ENCODE peak calls at places on chromosomes 5 and 9, in nine cellular contexts. One of them, this sample, is unnamed.

GRCh38 chr9:98357921-98358535 is 102.6 kb upstream of the TBC1D2 start:
- DNase-seq in astrocyte of the spinal cord: peak; percentile 36
- DNase-seq in HEK293T: no peak
- DNase-seq in activated CD4-positive, alpha-beta T cell treated with anti-CD3 and anti-CD28 coated beads for 48 hours: no peak
- DNase-seq in iPS DF 19.7: no peak
- DNase-seq in EL: peak; percentile 70
- DNase-seq in upper lobe of left lung: no peak
- DNase-seq in CD8-positive, alpha-beta memory T cell: no peak
- DNase-seq in stimulated activated CD8-positive, alpha-beta memory T cell treated with anti-CD3 and anti-CD28 coated beads, Interleukin-12 subunit alpha, Interleukin-12 subunit beta, amount 100 ng/mL, for 1 hour: no peak
- DNase-seq in this sample: no peak

GRCh38 chr9:91911681-91912080 is 38.3 kb downstream of the ROR2 start:
- DNase-seq in EL: no peak
- DNase-seq in iPS DF 19.7: no peak
- DNase-seq in HEK293T: no peak
- DNase-seq in upper lobe of left lung: no peak
- DNase-seq in astrocyte of the spinal cord: no peak
- DNase-seq in activated CD4-positive, alpha-beta T cell treated with anti-CD3 and anti-CD28 coated beads for 48 hours: no peak
- DNase-seq in CD8-positive, alpha-beta memory T cell: no peak
- DNase-seq in stimulated activated CD8-positive, alpha-beta memory T cell treated with anti-CD3 and anti-CD28 coated beads, Interleukin-12 subunit alpha, Interleukin-12 subunit beta, amount 100 ng/mL, for 1 hour: no peak
- DNase-seq in this sample: no peak

GRCh38 chr9:37904647-37905505 is 949 bp upstream of the SLC25A51 start:
- DNase-seq in stimulated activated CD8-positive, alpha-beta memory T cell treated with anti-CD3 and anti-CD28 coated beads, Interleukin-12 subunit alpha, Interleukin-12 subunit beta, amount 100 ng/mL, for 1 hour: no peak
- DNase-seq in EL: peak; percentile 26
- DNase-seq in HEK293T: no peak
- DNase-seq in astrocyte of the spinal cord: no peak
- DNase-seq in iPS DF 19.7: no peak
- DNase-seq in CD8-positive, alpha-beta memory T cell: no peak
- DNase-seq in activated CD4-positive, alpha-beta T cell treated with anti-CD3 and anti-CD28 coated beads for 48 hours: peak; percentile 24
- DNase-seq in upper lobe of left lung: no peak
- DNase-seq in this sample: no peak

GRCh38 chr9:121976751-121977150 is 116.4 kb downstream of the TTLL11 start:
- DNase-seq in stimulated activated CD8-positive, alpha-beta memory T cell treated with anti-CD3 and anti-CD28 coated beads, Interleukin-12 subunit alpha, Interleukin-12 subunit beta, amount 100 ng/mL, for 1 hour: no peak
- DNase-seq in astrocyte of the spinal cord: peak; percentile 65
- DNase-seq in activated CD4-positive, alpha-beta T cell treated with anti-CD3 and anti-CD28 coated beads for 48 hours: no peak
- DNase-seq in iPS DF 19.7: no peak
- DNase-seq in CD8-positive, alpha-beta memory T cell: no peak
- DNase-seq in EL: peak; percentile 67
- DNase-seq in HEK293T: no peak
- DNase-seq in upper lobe of left lung: no peak
- DNase-seq in this sample: no peak

GRCh38 chr9:4206718-4207117 is 93.2 kb downstream of the GLIS3 start:
- DNase-seq in activated CD4-positive, alpha-beta T cell treated with anti-CD3 and anti-CD28 coated beads for 48 hours: no peak
- DNase-seq in upper lobe of left lung: no peak
- DNase-seq in astrocyte of the spinal cord: no peak
- DNase-seq in iPS DF 19.7: no peak
- DNase-seq in EL: no peak
- DNase-seq in HEK293T: no peak
- DNase-seq in stimulated activated CD8-positive, alpha-beta memory T cell treated with anti-CD3 and anti-CD28 coated beads, Interleukin-12 subunit alpha, Interleukin-12 subunit beta, amount 100 ng/mL, for 1 hour: no peak
- DNase-seq in CD8-positive, alpha-beta memory T cell: no peak
- DNase-seq in this sample: no peak

GRCh38 chr9:23769307-23769935 is 56.6 kb downstream of the ELAVL2 start:
- DNase-seq in stimulated activated CD8-positive, alpha-beta memory T cell treated with anti-CD3 and anti-CD28 coated beads, Interleukin-12 subunit alpha, Interleukin-12 subunit beta, amount 100 ng/mL, for 1 hour: no peak
- DNase-seq in astrocyte of the spinal cord: peak; percentile 97
- DNase-seq in iPS DF 19.7: no peak
- DNase-seq in CD8-positive, alpha-beta memory T cell: no peak
- DNase-seq in activated CD4-positive, alpha-beta T cell treated with anti-CD3 and anti-CD28 coated beads for 48 hours: no peak
- DNase-seq in upper lobe of left lung: no peak
- DNase-seq in EL: peak; percentile 84
- DNase-seq in HEK293T: no peak
- DNase-seq in this sample: no peak

GRCh38 chr5:109345699-109346098 is 64.1 kb downstream of the PJA2 start:
- DNase-seq in CD8-positive, alpha-beta memory T cell: no peak
- DNase-seq in iPS DF 19.7: no peak
- DNase-seq in activated CD4-positive, alpha-beta T cell treated with anti-CD3 and anti-CD28 coated beads for 48 hours: no peak
- DNase-seq in stimulated activated CD8-positive, alpha-beta memory T cell treated with anti-CD3 and anti-CD28 coated beads, Interleukin-12 subunit alpha, Interleukin-12 subunit beta, amount 100 ng/mL, for 1 hour: no peak
- DNase-seq in EL: no peak
- DNase-seq in HEK293T: no peak
- DNase-seq in astrocyte of the spinal cord: no peak
- DNase-seq in upper lobe of left lung: no peak
- DNase-seq in this sample: no peak

GRCh38 chr9:83182071-83182470 is 119.1 kb upstream of the RASEF start:
- DNase-seq in stimulated activated CD8-positive, alpha-beta memory T cell treated with anti-CD3 and anti-CD28 coated beads, Interleukin-12 subunit alpha, Interleukin-12 subunit beta, amount 100 ng/mL, for 1 hour: no peak
- DNase-seq in CD8-positive, alpha-beta memory T cell: no peak
- DNase-seq in iPS DF 19.7: no peak
- DNase-seq in astrocyte of the spinal cord: no peak
- DNase-seq in activated CD4-positive, alpha-beta T cell treated with anti-CD3 and anti-CD28 coated beads for 48 hours: no peak
- DNase-seq in upper lobe of left lung: no peak
- DNase-seq in EL: no peak
- DNase-seq in HEK293T: no peak
- DNase-seq in this sample: no peak

GRCh38 chr5:78594946-78595921 is 53.3 kb downstream of the LHFPL2 start:
- DNase-seq in activated CD4-positive, alpha-beta T cell treated with anti-CD3 and anti-CD28 coated beads for 48 hours: no peak
- DNase-seq in CD8-positive, alpha-beta memory T cell: no peak
- DNase-seq in EL: peak; percentile 96
- DNase-seq in astrocyte of the spinal cord: peak; percentile 99
- DNase-seq in iPS DF 19.7: no peak
- DNase-seq in upper lobe of left lung: no peak
- DNase-seq in stimulated activated CD8-positive, alpha-beta memory T cell treated with anti-CD3 and anti-CD28 coated beads, Interleukin-12 subunit alpha, Interleukin-12 subunit beta, amount 100 ng/mL, for 1 hour: no peak
- DNase-seq in HEK293T: no peak
- DNase-seq in this sample: no peak

GRCh38 chr9:134069536-134070399 is 1.9 kb upstream of the BRD3 start:
- DNase-seq in iPS DF 19.7: no peak
- DNase-seq in CD8-positive, alpha-beta memory T cell: no peak
- DNase-seq in stimulated activated CD8-positive, alpha-beta memory T cell treated with anti-CD3 and anti-CD28 coated beads, Interleukin-12 subunit alpha, Interleukin-12 subunit beta, amount 100 ng/mL, for 1 hour: no peak
- DNase-seq in upper lobe of left lung: no peak
- DNase-seq in EL: no peak
- DNase-seq in astrocyte of the spinal cord: no peak
- DNase-seq in activated CD4-positive, alpha-beta T cell treated with anti-CD3 and anti-CD28 coated beads for 48 hours: no peak
- DNase-seq in HEK293T: no peak
- DNase-seq in this sample: no peak

GRCh38 chr5:55575815-55576583 is 41.2 kb upstream of the PLPP1 start:
- DNase-seq in activated CD4-positive, alpha-beta T cell treated with anti-CD3 and anti-CD28 coated beads for 48 hours: no peak
- DNase-seq in EL: no peak
- DNase-seq in astrocyte of the spinal cord: peak; percentile 48
- DNase-seq in CD8-positive, alpha-beta memory T cell: no peak
- DNase-seq in upper lobe of left lung: no peak
- DNase-seq in iPS DF 19.7: no peak
- DNase-seq in HEK293T: no peak
- DNase-seq in stimulated activated CD8-positive, alpha-beta memory T cell treated with anti-CD3 and anti-CD28 coated beads, Interleukin-12 subunit alpha, Interleukin-12 subunit beta, amount 100 ng/mL, for 1 hour: no peak
- DNase-seq in this sample: no peak

GRCh38 chr5:82004511-82004910 is 32.7 kb downstream of the ATG10 start:
- DNase-seq in CD8-positive, alpha-beta memory T cell: no peak
- DNase-seq in HEK293T: no peak
- DNase-seq in astrocyte of the spinal cord: peak; percentile 41
- DNase-seq in upper lobe of left lung: no peak
- DNase-seq in EL: peak; percentile 52
- DNase-seq in activated CD4-positive, alpha-beta T cell treated with anti-CD3 and anti-CD28 coated beads for 48 hours: no peak
- DNase-seq in stimulated activated CD8-positive, alpha-beta memory T cell treated with anti-CD3 and anti-CD28 coated beads, Interleukin-12 subunit alpha, Interleukin-12 subunit beta, amount 100 ng/mL, for 1 hour: no peak
- DNase-seq in iPS DF 19.7: no peak
- DNase-seq in this sample: no peak

GRCh38 chr5:90131734-90132133 is 277.8 kb downstream of the CETN3 start:
- DNase-seq in astrocyte of the spinal cord: peak; percentile 40
- DNase-seq in HEK293T: no peak
- DNase-seq in CD8-positive, alpha-beta memory T cell: no peak
- DNase-seq in stimulated activated CD8-positive, alpha-beta memory T cell treated with anti-CD3 and anti-CD28 coated beads, Interleukin-12 subunit alpha, Interleukin-12 subunit beta, amount 100 ng/mL, for 1 hour: no peak
- DNase-seq in EL: no peak
- DNase-seq in activated CD4-positive, alpha-beta T cell treated with anti-CD3 and anti-CD28 coated beads for 48 hours: no peak
- DNase-seq in upper lobe of left lung: no peak
- DNase-seq in iPS DF 19.7: no peak
- DNase-seq in this sample: no peak

GRCh38 chr9:125785187-125785840 is 38.1 kb downstream of the PBX3 start:
- DNase-seq in astrocyte of the spinal cord: peak; percentile 18
- DNase-seq in stimulated activated CD8-positive, alpha-beta memory T cell treated with anti-CD3 and anti-CD28 coated beads, Interleukin-12 subunit alpha, Interleukin-12 subunit beta, amount 100 ng/mL, for 1 hour: no peak
- DNase-seq in HEK293T: no peak
- DNase-seq in iPS DF 19.7: no peak
- DNase-seq in CD8-positive, alpha-beta memory T cell: no peak
- DNase-seq in activated CD4-positive, alpha-beta T cell treated with anti-CD3 and anti-CD28 coated beads for 48 hours: peak; percentile 53
- DNase-seq in upper lobe of left lung: peak; percentile 22
- DNase-seq in EL: no peak
- DNase-seq in this sample: no peak

GRCh38 chr5:141328231-141328630 is 2.1 kb upstream of the PCDHGA1 start:
- DNase-seq in upper lobe of left lung: no peak
- DNase-seq in iPS DF 19.7: no peak
- DNase-seq in HEK293T: no peak
- DNase-seq in CD8-positive, alpha-beta memory T cell: no peak
- DNase-seq in EL: no peak
- DNase-seq in stimulated activated CD8-positive, alpha-beta memory T cell treated with anti-CD3 and anti-CD28 coated beads, Interleukin-12 subunit alpha, Interleukin-12 subunit beta, amount 100 ng/mL, for 1 hour: no peak
- DNase-seq in activated CD4-positive, alpha-beta T cell treated with anti-CD3 and anti-CD28 coated beads for 48 hours: no peak
- DNase-seq in astrocyte of the spinal cord: no peak
- DNase-seq in this sample: no peak

GRCh38 chr5:171431251-171431777 is 11.9 kb downstream of the FGF18 start:
- DNase-seq in activated CD4-positive, alpha-beta T cell treated with anti-CD3 and anti-CD28 coated beads for 48 hours: no peak
- DNase-seq in HEK293T: no peak
- DNase-seq in upper lobe of left lung: no peak
- DNase-seq in astrocyte of the spinal cord: no peak
- DNase-seq in EL: no peak
- DNase-seq in stimulated activated CD8-positive, alpha-beta memory T cell treated with anti-CD3 and anti-CD28 coated beads, Interleukin-12 subunit alpha, Interleukin-12 subunit beta, amount 100 ng/mL, for 1 hour: no peak
- DNase-seq in CD8-positive, alpha-beta memory T cell: no peak
- DNase-seq in iPS DF 19.7: no peak
- DNase-seq in this sample: no peak

GRCh38 chr5:139926797-139927503 is 116.1 kb downstream of the NRG2 start:
- DNase-seq in activated CD4-positive, alpha-beta T cell treated with anti-CD3 and anti-CD28 coated beads for 48 hours: no peak
- DNase-seq in astrocyte of the spinal cord: no peak
- DNase-seq in EL: no peak
- DNase-seq in upper lobe of left lung: no peak
- DNase-seq in CD8-positive, alpha-beta memory T cell: no peak
- DNase-seq in HEK293T: peak; percentile 2
- DNase-seq in iPS DF 19.7: no peak
- DNase-seq in stimulated activated CD8-positive, alpha-beta memory T cell treated with anti-CD3 and anti-CD28 coated beads, Interleukin-12 subunit alpha, Interleukin-12 subunit beta, amount 100 ng/mL, for 1 hour: no peak
- DNase-seq in this sample: no peak

GRCh38 chr5:181133610-181134231 is 2.8 kb upstream of the OR2V1 start:
- DNase-seq in upper lobe of left lung: peak; percentile 53
- DNase-seq in HEK293T: no peak
- DNase-seq in stimulated activated CD8-positive, alpha-beta memory T cell treated with anti-CD3 and anti-CD28 coated beads, Interleukin-12 subunit alpha, Interleukin-12 subunit beta, amount 100 ng/mL, for 1 hour: no peak
- DNase-seq in CD8-positive, alpha-beta memory T cell: no peak
- DNase-seq in activated CD4-positive, alpha-beta T cell treated with anti-CD3 and anti-CD28 coated beads for 48 hours: no peak
- DNase-seq in iPS DF 19.7: no peak
- DNase-seq in EL: peak; percentile 89
- DNase-seq in astrocyte of the spinal cord: peak; percentile 31
- DNase-seq in this sample: no peak

GRCh38 chr5:131289738-131290137 is 25.9 kb downstream of the CDC42SE2 start:
- DNase-seq in upper lobe of left lung: no peak
- DNase-seq in activated CD4-positive, alpha-beta T cell treated with anti-CD3 and anti-CD28 coated beads for 48 hours: peak; percentile 52
- DNase-seq in EL: no peak
- DNase-seq in astrocyte of the spinal cord: no peak
- DNase-seq in iPS DF 19.7: no peak
- DNase-seq in HEK293T: no peak
- DNase-seq in CD8-positive, alpha-beta memory T cell: no peak
- DNase-seq in stimulated activated CD8-positive, alpha-beta memory T cell treated with anti-CD3 and anti-CD28 coated beads, Interleukin-12 subunit alpha, Interleukin-12 subunit beta, amount 100 ng/mL, for 1 hour: no peak
- DNase-seq in this sample: no peak

GRCh38 chr9:534886-535285 is 306.6 kb upstream of the DMRT1 start:
- DNase-seq in iPS DF 19.7: no peak
- DNase-seq in EL: no peak
- DNase-seq in activated CD4-positive, alpha-beta T cell treated with anti-CD3 and anti-CD28 coated beads for 48 hours: no peak
- DNase-seq in astrocyte of the spinal cord: no peak
- DNase-seq in stimulated activated CD8-positive, alpha-beta memory T cell treated with anti-CD3 and anti-CD28 coated beads, Interleukin-12 subunit alpha, Interleukin-12 subunit beta, amount 100 ng/mL, for 1 hour: no peak
- DNase-seq in HEK293T: no peak
- DNase-seq in upper lobe of left lung: no peak
- DNase-seq in CD8-positive, alpha-beta memory T cell: no peak
- DNase-seq in this sample: no peak

GRCh38 chr5:15959560-15960164 is 219.9 kb downstream of the MARCHF11 start:
- DNase-seq in activated CD4-positive, alpha-beta T cell treated with anti-CD3 and anti-CD28 coated beads for 48 hours: no peak
- DNase-seq in upper lobe of left lung: no peak
- DNase-seq in EL: no peak
- DNase-seq in stimulated activated CD8-positive, alpha-beta memory T cell treated with anti-CD3 and anti-CD28 coated beads, Interleukin-12 subunit alpha, Interleukin-12 subunit beta, amount 100 ng/mL, for 1 hour: no peak
- DNase-seq in HEK293T: no peak
- DNase-seq in CD8-positive, alpha-beta memory T cell: no peak
- DNase-seq in astrocyte of the spinal cord: no peak
- DNase-seq in iPS DF 19.7: no peak
- DNase-seq in this sample: no peak

GRCh38 chr5:33309076-33309475 is 131.7 kb upstream of the TARS1 start:
- DNase-seq in astrocyte of the spinal cord: no peak
- DNase-seq in stimulated activated CD8-positive, alpha-beta memory T cell treated with anti-CD3 and anti-CD28 coated beads, Interleukin-12 subunit alpha, Interleukin-12 subunit beta, amount 100 ng/mL, for 1 hour: no peak
- DNase-seq in upper lobe of left lung: no peak
- DNase-seq in HEK293T: no peak
- DNase-seq in CD8-positive, alpha-beta memory T cell: no peak
- DNase-seq in iPS DF 19.7: no peak
- DNase-seq in EL: no peak
- DNase-seq in activated CD4-positive, alpha-beta T cell treated with anti-CD3 and anti-CD28 coated beads for 48 hours: no peak
- DNase-seq in this sample: no peak

GRCh38 chr9:119601632-119602031 is 232.4 kb upstream of the BRINP1 start:
- DNase-seq in CD8-positive, alpha-beta memory T cell: no peak
- DNase-seq in astrocyte of the spinal cord: no peak
- DNase-seq in EL: no peak
- DNase-seq in activated CD4-positive, alpha-beta T cell treated with anti-CD3 and anti-CD28 coated beads for 48 hours: no peak
- DNase-seq in stimulated activated CD8-positive, alpha-beta memory T cell treated with anti-CD3 and anti-CD28 coated beads, Interleukin-12 subunit alpha, Interleukin-12 subunit beta, amount 100 ng/mL, for 1 hour: no peak
- DNase-seq in upper lobe of left lung: no peak
- DNase-seq in iPS DF 19.7: no peak
- DNase-seq in HEK293T: no peak
- DNase-seq in this sample: no peak

GRCh38 chr5:118095100-118095499 is 893.2 kb downstream of the DTWD2 start:
- DNase-seq in astrocyte of the spinal cord: no peak
- DNase-seq in HEK293T: no peak
- DNase-seq in upper lobe of left lung: no peak
- DNase-seq in activated CD4-positive, alpha-beta T cell treated with anti-CD3 and anti-CD28 coated beads for 48 hours: no peak
- DNase-seq in stimulated activated CD8-positive, alpha-beta memory T cell treated with anti-CD3 and anti-CD28 coated beads, Interleukin-12 subunit alpha, Interleukin-12 subunit beta, amount 100 ng/mL, for 1 hour: no peak
- DNase-seq in EL: peak; percentile 8
- DNase-seq in iPS DF 19.7: no peak
- DNase-seq in CD8-positive, alpha-beta memory T cell: no peak
- DNase-seq in this sample: no peak

GRCh38 chr5:61881821-61882220 is 424.2 kb upstream of the KIF2A start:
- DNase-seq in astrocyte of the spinal cord: peak; percentile 53
- DNase-seq in iPS DF 19.7: no peak
- DNase-seq in activated CD4-positive, alpha-beta T cell treated with anti-CD3 and anti-CD28 coated beads for 48 hours: no peak
- DNase-seq in HEK293T: no peak
- DNase-seq in EL: peak; percentile 37
- DNase-seq in stimulated activated CD8-positive, alpha-beta memory T cell treated with anti-CD3 and anti-CD28 coated beads, Interleukin-12 subunit alpha, Interleukin-12 subunit beta, amount 100 ng/mL, for 1 hour: no peak
- DNase-seq in upper lobe of left lung: no peak
- DNase-seq in CD8-positive, alpha-beta memory T cell: no peak
- DNase-seq in this sample: no peak

GRCh38 chr9:20945269-20945668 is 86.2 kb downstream of the HACD4 start:
- DNase-seq in CD8-positive, alpha-beta memory T cell: no peak
- DNase-seq in activated CD4-positive, alpha-beta T cell treated with anti-CD3 and anti-CD28 coated beads for 48 hours: no peak
- DNase-seq in HEK293T: no peak
- DNase-seq in EL: no peak
- DNase-seq in astrocyte of the spinal cord: no peak
- DNase-seq in upper lobe of left lung: no peak
- DNase-seq in stimulated activated CD8-positive, alpha-beta memory T cell treated with anti-CD3 and anti-CD28 coated beads, Interleukin-12 subunit alpha, Interleukin-12 subunit beta, amount 100 ng/mL, for 1 hour: no peak
- DNase-seq in iPS DF 19.7: no peak
- DNase-seq in this sample: no peak

GRCh38 chr5:124599048-124599973 is 147.1 kb downstream of the ZNF608 start:
- DNase-seq in activated CD4-positive, alpha-beta T cell treated with anti-CD3 and anti-CD28 coated beads for 48 hours: no peak
- DNase-seq in upper lobe of left lung: peak; percentile 57
- DNase-seq in CD8-positive, alpha-beta memory T cell: no peak
- DNase-seq in HEK293T: no peak
- DNase-seq in iPS DF 19.7: no peak
- DNase-seq in EL: peak; percentile 23
- DNase-seq in astrocyte of the spinal cord: peak; percentile 83
- DNase-seq in stimulated activated CD8-positive, alpha-beta memory T cell treated with anti-CD3 and anti-CD28 coated beads, Interleukin-12 subunit alpha, Interleukin-12 subunit beta, amount 100 ng/mL, for 1 hour: no peak
- DNase-seq in this sample: no peak

GRCh38 chr5:179268399-179268952 is 76.8 kb downstream of the ADAMTS2 start:
- DNase-seq in CD8-positive, alpha-beta memory T cell: no peak
- DNase-seq in iPS DF 19.7: no peak
- DNase-seq in activated CD4-positive, alpha-beta T cell treated with anti-CD3 and anti-CD28 coated beads for 48 hours: no peak
- DNase-seq in upper lobe of left lung: peak; percentile 19
- DNase-seq in stimulated activated CD8-positive, alpha-beta memory T cell treated with anti-CD3 and anti-CD28 coated beads, Interleukin-12 subunit alpha, Interleukin-12 subunit beta, amount 100 ng/mL, for 1 hour: no peak
- DNase-seq in HEK293T: no peak
- DNase-seq in EL: no peak
- DNase-seq in astrocyte of the spinal cord: no peak
- DNase-seq in this sample: no peak

GRCh38 chr5:178450121-178450631 is 140.0 kb downstream of the COL23A1 start:
- DNase-seq in astrocyte of the spinal cord: no peak
- DNase-seq in stimulated activated CD8-positive, alpha-beta memory T cell treated with anti-CD3 and anti-CD28 coated beads, Interleukin-12 subunit alpha, Interleukin-12 subunit beta, amount 100 ng/mL, for 1 hour: no peak
- DNase-seq in EL: no peak
- DNase-seq in CD8-positive, alpha-beta memory T cell: no peak
- DNase-seq in HEK293T: no peak
- DNase-seq in upper lobe of left lung: peak; percentile 38
- DNase-seq in iPS DF 19.7: no peak
- DNase-seq in activated CD4-positive, alpha-beta T cell treated with anti-CD3 and anti-CD28 coated beads for 48 hours: no peak
- DNase-seq in this sample: no peak

GRCh38 chr5:79301046-79301712 is 65.2 kb downstream of the JMY start:
- DNase-seq in HEK293T: no peak
- DNase-seq in activated CD4-positive, alpha-beta T cell treated with anti-CD3 and anti-CD28 coated beads for 48 hours: no peak
- DNase-seq in astrocyte of the spinal cord: peak; percentile 9
- DNase-seq in stimulated activated CD8-positive, alpha-beta memory T cell treated with anti-CD3 and anti-CD28 coated beads, Interleukin-12 subunit alpha, Interleukin-12 subunit beta, amount 100 ng/mL, for 1 hour: no peak
- DNase-seq in CD8-positive, alpha-beta memory T cell: no peak
- DNase-seq in upper lobe of left lung: no peak
- DNase-seq in iPS DF 19.7: no peak
- DNase-seq in EL: peak; percentile 47
- DNase-seq in this sample: no peak

GRCh38 chr9:124355032-124355940 is 60.0 kb downstream of the PSMB7 start:
- DNase-seq in upper lobe of left lung: peak; percentile 12
- DNase-seq in iPS DF 19.7: no peak
- DNase-seq in astrocyte of the spinal cord: no peak
- DNase-seq in HEK293T: no peak
- DNase-seq in EL: no peak
- DNase-seq in CD8-positive, alpha-beta memory T cell: no peak
- DNase-seq in stimulated activated CD8-positive, alpha-beta memory T cell treated with anti-CD3 and anti-CD28 coated beads, Interleukin-12 subunit alpha, Interleukin-12 subunit beta, amount 100 ng/mL, for 1 hour: no peak
- DNase-seq in activated CD4-positive, alpha-beta T cell treated with anti-CD3 and anti-CD28 coated beads for 48 hours: no peak
- DNase-seq in this sample: no peak